ENCODE peak calls at places on chromosomes 2 and 18, in seven cellular contexts. N is AG04450, G is hepatocyte, S is cardiac muscle cell, Z is endodermal cell, A is left lung, Q is GM12865. V is an unnamed sample.

GRCh38 chr18:13611616-13612110 is 114.7 kb downstream of the FAM210A start:
- DNase-seq in N (no peak), G (peak), S (peak), Z (peak), A (peak), Q (no peak), V (no peak)

GRCh38 chr18:13615432-13615861 is 110.9 kb downstream of the FAM210A start:
- DNase-seq in N (no peak), G (no peak), S (no peak), Z (no peak), A (no peak), Q (peak), V (no peak)

GRCh38 chr2:28430377-28430765 is 37.7 kb downstream of the FOSL2 start:
- DNase-seq in N (no peak), G (no peak), S (no peak), Z (no peak), A (no peak), Q (no peak), V (no peak)

GRCh38 chr2:11743846-11744553 is 2.4 kb upstream of the LPIN1 start:
- DNase-seq in N (peak), G (peak), S (peak), Z (peak), A (peak), Q (peak), V (peak)

GRCh38 chr18:72898870-72899840 is 31.4 kb upstream of the NETO1 start:
- DNase-seq in N (no peak), G (no peak), S (no peak), Z (no peak), A (no peak), Q (no peak), V (no peak)

GRCh38 chr2:224178085-224178484 is 139.0 kb upstream of the SERPINE2 start:
- DNase-seq in N (peak), G (peak), S (no peak), Z (no peak), A (no peak), Q (no peak), V (no peak)

GRCh38 chr18:78982186-78982585 is 2.6 kb downstream of the SALL3 start:
- DNase-seq in N (no peak), G (no peak), S (no peak), Z (no peak), A (no peak), Q (no peak), V (no peak)

GRCh38 chr18:23569299-23570063 is 16.8 kb downstream of the NPC1 start:
- DNase-seq in N (no peak), G (no peak), S (no peak), Z (no peak), A (no peak), Q (no peak), V (no peak)

GRCh38 chr2:9230881-9231280 is 24.3 kb downstream of the ASAP2 start:
- DNase-seq in N (no peak), G (no peak), S (no peak), Z (no peak), A (peak), Q (no peak), V (no peak)

GRCh38 chr2:240144649-240145261 is 4.3 kb upstream of the OTOS start:
- DNase-seq in N (no peak), G (no peak), S (no peak), Z (no peak), A (peak), Q (no peak), V (no peak)

GRCh38 chr2:133200684-133201421 is 367.4 kb downstream of the NCKAP5 start:
- DNase-seq in N (peak), G (peak), S (no peak), Z (no peak), A (no peak), Q (no peak), V (no peak)

GRCh38 chr18:62118324-62118723 is 68.5 kb downstream of the PIGN start:
- DNase-seq in N (no peak), G (no peak), S (no peak), Z (no peak), A (no peak), Q (no peak), V (no peak)

GRCh38 chr18:21834301-21834660 is 93.7 kb downstream of the MIB1 start:
- DNase-seq in N (no peak), G (no peak), S (peak), Z (no peak), A (no peak), Q (no peak), V (no peak)

GRCh38 chr18:21830533-21830932 is 89.9 kb downstream of the MIB1 start:
- DNase-seq in N (no peak), G (no peak), S (no peak), Z (no peak), A (no peak), Q (no peak), V (no peak)

GRCh38 chr18:21833619-21834300 is 93.2 kb downstream of the MIB1 start:
- DNase-seq in N (no peak), G (no peak), S (peak), Z (no peak), A (no peak), Q (no peak), V (no peak)

GRCh38 chr18:21826641-21827302 is 86.2 kb downstream of the MIB1 start:
- DNase-seq in N (no peak), G (no peak), S (peak), Z (no peak), A (no peak), Q (peak), V (no peak)

DNA sequence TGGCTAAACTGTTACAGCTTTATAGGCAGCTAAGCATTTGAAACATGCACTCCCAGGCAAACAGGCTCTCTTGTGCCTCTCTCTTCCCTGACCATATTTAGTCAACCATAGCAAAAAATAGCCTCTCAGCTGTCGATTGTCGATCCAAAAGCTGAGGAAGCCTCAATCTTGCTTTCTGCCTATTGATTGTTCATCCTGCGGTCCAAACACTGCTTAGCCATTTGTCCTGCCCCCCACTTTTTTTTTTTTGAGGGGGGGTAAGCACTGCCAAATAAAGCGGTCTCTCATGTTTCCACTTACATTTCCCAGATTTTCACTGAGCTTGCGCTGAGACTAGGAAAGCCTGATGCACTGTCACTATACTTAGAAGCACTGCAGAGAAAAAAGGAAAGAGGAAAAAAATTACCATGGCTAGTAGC is 90.8 kb downstream of the MIB1 start:
- DNase-seq in N (peak), G (peak), S (peak), Z (no peak), A (no peak), Q (no peak), V (no peak)
- H3K4me3 ChIP-seq in N (no peak), G (no peak), S (peak), Z (no peak), A (no peak), Q (no peak), V (no peak)

GRCh38 chr18:74463271-74463670 is 6.2 kb upstream of the DIPK1C start:
- DNase-seq in N (no peak), G (no peak), S (no peak), Z (no peak), A (no peak), Q (no peak), V (no peak)
- TF ChIP-seq CTCF in N (no peak), G (no peak), S (no peak), Z (no peak), A (no peak), Q (no peak), V (no peak)

GRCh38 chr18:77132369-77133050 is at the start of gene MBP:
- DNase-seq in N (no peak), G (peak), S (peak), Z (peak), A (peak), Q (peak), V (no peak)

GRCh38 chr18:77129150-77129551 is 3.4 kb downstream of the MBP start:
- DNase-seq in N (peak), G (peak), S (no peak), Z (no peak), A (no peak), Q (no peak), V (no peak)

GRCh38 chr18:77131100-77131651 is 1.4 kb downstream of the MBP start:
- DNase-seq in N (no peak), G (peak), S (no peak), Z (no peak), A (peak), Q (peak), V (no peak)

GRCh38 chr18:77131652-77132368 is 773 bp downstream of the MBP start:
- DNase-seq in N (no peak), G (peak), S (peak), Z (peak), A (peak), Q (peak), V (no peak)

GRCh38 chr18:77130229-77131099 is 2.1 kb downstream of the MBP start:
- DNase-seq in N (no peak), G (no peak), S (no peak), Z (no peak), A (no peak), Q (no peak), V (no peak)
- H3K4me3 ChIP-seq in N (peak), G (peak), S (no peak), Z (peak), A (no peak), Q (peak), V (peak)

DNA sequence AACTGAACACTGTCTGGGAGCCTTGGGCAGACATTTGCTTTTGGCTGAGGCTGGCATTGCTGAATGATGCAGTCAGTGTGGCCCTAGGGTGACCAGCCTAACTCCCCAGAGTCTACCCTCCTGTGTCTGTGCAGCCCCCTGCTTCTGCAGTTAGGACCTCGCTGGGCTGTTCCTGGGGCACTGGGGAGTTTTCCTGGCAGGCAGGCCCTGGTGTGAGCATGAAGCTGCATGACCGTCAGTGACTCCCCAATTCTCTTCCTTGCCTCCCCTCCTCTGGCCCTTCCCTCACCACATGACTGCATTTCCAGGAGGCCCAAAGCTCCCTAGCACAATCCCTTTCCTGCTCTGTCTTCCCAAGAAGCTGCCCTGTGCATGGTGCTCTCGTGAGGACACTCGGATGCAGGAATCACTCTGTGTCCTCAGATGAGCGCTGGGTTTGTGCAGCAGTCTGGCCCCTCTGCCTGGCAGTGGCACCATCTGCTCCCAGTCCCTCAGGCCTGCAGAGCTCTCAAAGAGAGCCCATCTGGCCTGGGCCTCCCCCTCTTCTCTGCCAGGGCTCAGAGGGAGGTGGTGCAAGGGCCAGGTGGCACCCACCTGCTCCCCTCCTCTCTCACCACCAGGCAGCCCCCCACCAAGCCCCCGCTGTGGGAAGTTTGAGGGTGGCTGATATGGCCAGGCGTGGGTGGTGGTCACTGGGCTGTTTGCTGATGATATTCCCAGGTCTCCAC is 125.5 kb upstream of the HS6ST1 start:
- DNase-seq in N (no peak), G (no peak), S (no peak), Z (peak), A (no peak), Q (no peak), V (no peak)
- TF ChIP-seq CTCF in N (no peak), G (no peak), S (no peak), Z (no peak), A (no peak), Q (no peak), V (no peak)

GRCh38 chr2:98869272-98869641 is 66.8 kb downstream of the CRACDL start:
- DNase-seq in N (no peak), G (no peak), S (no peak), Z (peak), A (peak), Q (no peak), V (no peak)
- H3K4me3 ChIP-seq in N (no peak), G (no peak), S (no peak), Z (no peak), A (no peak), Q (no peak), V (no peak)

GRCh38 chr2:96536445-96537065 is at the start of gene ARID5A:
- DNase-seq in N (peak), G (peak), S (peak), Z (peak), A (peak), Q (peak), V (no peak)
- TF ChIP-seq CTCF in N (peak), G (no peak), S (no peak), Z (peak), A (peak), Q (no peak), V (peak)

GRCh38 chr2:85410584-85411404 is 628 bp upstream of the CAPG start:
- DNase-seq in N (no peak), G (no peak), S (no peak), Z (no peak), A (no peak), Q (no peak), V (no peak)
- H3K4me3 ChIP-seq in N (no peak), G (no peak), S (no peak), Z (no peak), A (no peak), Q (no peak), V (no peak)

V was measured in GM12864.